ENCODE peak calls at places on chromosomes 2 and 18, in four cellular contexts. P, Y, R and B are unnamed samples.

GRCh38 chr2:226247289-226248275 is 552.0 kb downstream of the IRS1 start:
- DNase-seq in P (peak; percentile 48), Y (no peak), R (no peak), B (no peak)

GRCh38 chr18:61785588-61785987 is 107.2 kb downstream of the RNF152 start:
- DNase-seq in P (no peak), Y (no peak), R (no peak), B (no peak)

GRCh38 chr2:164456599-164456998 is 164.7 kb downstream of the GRB14 start:
- DNase-seq in P (no peak), Y (no peak), R (no peak), B (no peak)

GRCh38 chr18:10971717-10972116 is 177.7 kb downstream of the PIEZO2 start:
- DNase-seq in P (no peak), Y (no peak), R (no peak), B (no peak)

GRCh38 chr2:62895632-62896009 is 155.0 kb upstream of the OTX1 start:
- DNase-seq in P (peak; percentile 42), Y (no peak), R (no peak), B (no peak)

GRCh38 chr18:35861367-35862114 is 110.9 kb upstream of the RMP24 start:
- DNase-seq in P (peak; percentile 42), Y (no peak), R (peak; percentile 30), B (no peak)

GRCh38 chr2:40027968-40028367 is 248.9 kb upstream of the THUMPD2 start:
- DNase-seq in P (peak; percentile 58), Y (no peak), R (no peak), B (no peak)

GRCh38 chr2:143128681-143129580 is at the start of gene ARHGAP15:
- DNase-seq in P (no peak), Y (peak; percentile 55), R (no peak), B (no peak)

GRCh38 chr18:74290831-74291770 is 662 bp downstream of the CYB5A start:
- DNase-seq in P (peak; percentile 65), Y (no peak), R (peak; percentile 22), B (peak; percentile 81)

GRCh38 chr18:23230688-23231087 is 95.4 kb downstream of the CABLES1 start:
- DNase-seq in P (no peak), Y (peak; percentile 62), R (no peak), B (no peak)
- H3K27ac ChIP-seq in P (no peak overlapping the region), Y (peak overlapping the region; percentile 83), R (peak overlapping the region; percentile 80), B (peak overlapping the region; percentile 56)

DNA sequence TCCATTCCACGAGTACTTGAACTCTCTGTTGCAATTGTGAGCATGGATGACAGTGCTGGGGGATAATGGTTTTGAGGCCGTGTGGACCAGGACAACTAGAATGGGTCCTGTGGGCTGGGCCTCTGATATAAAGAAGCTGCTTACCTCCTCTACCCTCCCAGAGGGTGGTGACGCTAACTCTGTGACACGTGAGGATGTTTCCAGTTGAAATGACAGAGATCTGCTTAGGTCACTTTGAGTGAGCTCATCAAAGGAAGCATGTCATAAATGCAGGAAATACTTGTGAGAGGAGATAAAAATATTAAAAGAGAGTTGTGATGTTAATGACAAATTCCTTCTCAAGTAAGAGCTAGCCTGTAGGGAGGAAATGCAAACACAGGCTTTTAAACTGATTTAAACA is 16.4 kb downstream of the RMC1 start:
- DNase-seq in P (no peak), Y (no peak), R (no peak), B (no peak)
- H3K27ac ChIP-seq in P (no peak overlapping the region), Y (no peak overlapping the region), R (no peak overlapping the region), B (no peak overlapping the region)

GRCh38 chr2:23828986-23829385 is 97.9 kb downstream of the ATAD2B start:
- DNase-seq in P (no peak), Y (no peak), R (no peak), B (no peak)

GRCh38 chr2:23828256-23828980 is 98.5 kb downstream of the ATAD2B start:
- DNase-seq in P (no peak), Y (no peak), R (no peak), B (no peak)

GRCh38 chr2:23826079-23826478 is 100.8 kb downstream of the ATAD2B start:
- DNase-seq in P (no peak), Y (no peak), R (no peak), B (no peak)

GRCh38 chr2:23824777-23825212 is 102.1 kb downstream of the ATAD2B start:
- DNase-seq in P (no peak), Y (no peak), R (no peak), B (no peak)

GRCh38 chr2:23826771-23827170 is 100.2 kb downstream of the ATAD2B start:
- DNase-seq in P (peak; percentile 60), Y (no peak), R (no peak), B (no peak)
- H3K27ac ChIP-seq in P (peak overlapping the region; percentile 48), Y (no peak overlapping the region), R (no peak overlapping the region), B (no peak overlapping the region)

GRCh38 chr2:12087175-12087574 is 340.7 kb downstream of the LPIN1 start:
- DNase-seq in P (no peak), Y (no peak), R (no peak), B (no peak)
- H3K27ac ChIP-seq in P (no peak overlapping the region), Y (no peak overlapping the region), R (no peak overlapping the region), B (no peak overlapping the region)

GRCh38 chr18:48752928-48753327 is 197.8 kb downstream of the SMAD7 start:
- DNase-seq in P (peak; percentile 61), Y (no peak), R (no peak), B (peak; percentile 56)

GRCh38 chr18:48751727-48752468 is 198.9 kb downstream of the SMAD7 start:
- DNase-seq in P (no peak), Y (no peak), R (no peak), B (peak; percentile 46)

GRCh38 chr18:48752478-48752877 is 198.3 kb downstream of the SMAD7 start:
- DNase-seq in P (peak; percentile 67), Y (no peak), R (no peak), B (peak; percentile 27)

GRCh38 chr18:48750485-48751175 is 200.1 kb downstream of the SMAD7 start:
- DNase-seq in P (no peak), Y (peak; percentile 88), R (no peak), B (peak; percentile 57)

GRCh38 chr18:48749768-48750167 is 201.0 kb downstream of the SMAD7 start:
- DNase-seq in P (peak; percentile 59), Y (peak; percentile 87), R (peak; percentile 73), B (peak; percentile 56)
- H3K27ac ChIP-seq in P (peak overlapping the region; percentile 5), Y (peak overlapping the region; percentile 89), R (peak overlapping the region; percentile 86), B (no peak overlapping the region)

DNA sequence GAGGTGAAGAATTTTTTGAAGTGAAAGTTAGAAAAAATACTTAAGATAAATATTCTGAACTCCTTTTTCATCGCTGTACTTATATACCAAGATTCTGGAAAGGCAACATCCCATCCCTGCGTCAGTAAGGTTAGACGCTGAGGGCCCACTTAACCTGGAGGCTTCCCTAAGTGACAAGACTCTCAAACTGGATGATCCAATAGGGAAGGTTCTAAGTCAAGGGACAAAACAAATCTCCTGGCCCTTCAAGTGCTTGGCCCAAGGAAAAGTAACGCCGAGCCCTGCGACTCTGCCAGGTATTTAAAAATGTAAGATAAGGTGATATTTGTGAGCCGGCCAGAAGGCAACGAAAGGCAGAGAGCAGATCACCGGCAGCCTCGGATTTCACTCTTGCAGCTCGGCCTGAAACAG is 1.3 kb downstream of the STK39 start:
- DNase-seq in P (peak; percentile 60), Y (no peak), R (no peak), B (no peak)
- H3K27ac ChIP-seq in P (peak overlapping the region; percentile 45), Y (no peak overlapping the region), R (peak overlapping the region; percentile 90), B (no peak overlapping the region)

GRCh38 chr2:197353393-197354168 is 43.0 kb upstream of the ANKRD44 start:
- DNase-seq in P (no peak), Y (no peak), R (no peak), B (no peak)

GRCh38 chr2:197354169-197354558 is 43.6 kb upstream of the ANKRD44 start:
- DNase-seq in P (no peak), Y (no peak), R (no peak), B (no peak)

GRCh38 chr2:197358927-197359326 is 48.3 kb upstream of the ANKRD44 start:
- DNase-seq in P (peak; percentile 23), Y (no peak), R (no peak), B (no peak)

GRCh38 chr2:197357986-197358385 is 47.4 kb upstream of the ANKRD44 start:
- DNase-seq in P (no peak), Y (no peak), R (no peak), B (no peak)

GRCh38 chr2:197356136-197356535 is 45.6 kb upstream of the ANKRD44 start:
- DNase-seq in P (no peak), Y (no peak), R (no peak), B (no peak)
- H3K27ac ChIP-seq in P (no peak overlapping the region), Y (no peak overlapping the region), R (no peak overlapping the region), B (no peak overlapping the region)

GRCh38 chr2:176107731-176108181 is 676 bp downstream of the HOXD11 start:
- DNase-seq in P (no peak), Y (no peak), R (no peak), B (peak; percentile 77)
- H3K27ac ChIP-seq in P (no peak overlapping the region), Y (no peak overlapping the region), R (no peak overlapping the region), B (peak overlapping the region; percentile 60)

GRCh38 chr18:46035701-46036680 is 36.1 kb downstream of the PSTPIP2 start:
- DNase-seq in P (peak; percentile 28), Y (no peak), R (no peak), B (no peak)

GRCh38 chr18:46040747-46041104 is 31.3 kb downstream of the PSTPIP2 start:
- DNase-seq in P (no peak), Y (no peak), R (no peak), B (no peak)

GRCh38 chr18:46034230-46034629 is 37.8 kb downstream of the PSTPIP2 start:
- DNase-seq in P (no peak), Y (no peak), R (no peak), B (no peak)

GRCh38 chr18:46039967-46040746 is 31.9 kb downstream of the PSTPIP2 start:
- DNase-seq in P (no peak), Y (no peak), R (no peak), B (no peak)

GRCh38 chr18:46037512-46038305 is 34.4 kb downstream of the PSTPIP2 start:
- DNase-seq in P (no peak), Y (no peak), R (no peak), B (no peak)
- H3K27ac ChIP-seq in P (no peak overlapping the region), Y (no peak overlapping the region), R (no peak overlapping the region), B (no peak overlapping the region)